ENCODE peak calls at places on chromosomes 4 and X, in nine cellular contexts. One of them, this sample, is unnamed.

GRCh38 chr4:124432500-124432899 is 280.0 kb downstream of the ANKRD50 start:
- DNase-seq in A673: peak
- DNase-seq in A549: peak
- DNase-seq in transverse colon: no peak
- DNase-seq in substantia nigra: no peak
- DNase-seq in hepatocyte: no peak
- DNase-seq in upper lobe of left lung: no peak
- DNase-seq in heart left ventricle: no peak
- DNase-seq in CD8-positive, alpha-beta T cell: no peak
- DNase-seq in this sample: no peak

GRCh38 chrX:47628980-47629379 is 750 bp downstream of the CFP start:
- DNase-seq in upper lobe of left lung: no peak
- DNase-seq in heart left ventricle: no peak
- DNase-seq in A673: no peak
- DNase-seq in hepatocyte: no peak
- DNase-seq in substantia nigra: no peak
- DNase-seq in A549: no peak
- DNase-seq in CD8-positive, alpha-beta T cell: no peak
- DNase-seq in transverse colon: no peak
- DNase-seq in this sample: no peak

GRCh38 chrX:17376381-17377046 is 1.5 kb downstream of the NHS start:
- DNase-seq in CD8-positive, alpha-beta T cell: no peak
- DNase-seq in heart left ventricle: no peak
- DNase-seq in hepatocyte: peak
- DNase-seq in A549: peak
- DNase-seq in transverse colon: peak
- DNase-seq in upper lobe of left lung: no peak
- DNase-seq in A673: no peak
- DNase-seq in substantia nigra: no peak
- DNase-seq in this sample: no peak

GRCh38 chr4:187770345-187770744 is 225.2 kb upstream of the ZFP42 start:
- DNase-seq in hepatocyte: no peak
- DNase-seq in A549: peak
- DNase-seq in heart left ventricle: no peak
- DNase-seq in substantia nigra: no peak
- DNase-seq in A673: peak
- DNase-seq in transverse colon: no peak
- DNase-seq in CD8-positive, alpha-beta T cell: no peak
- DNase-seq in upper lobe of left lung: no peak
- DNase-seq in this sample: no peak

GRCh38 chr4:87011340-87012034 is 76.7 kb downstream of the AFF1 start:
- DNase-seq in upper lobe of left lung: peak
- DNase-seq in substantia nigra: no peak
- DNase-seq in heart left ventricle: no peak
- DNase-seq in A673: peak
- DNase-seq in hepatocyte: peak
- DNase-seq in transverse colon: no peak
- DNase-seq in A549: peak
- DNase-seq in CD8-positive, alpha-beta T cell: no peak
- DNase-seq in this sample: no peak

GRCh38 chr4:148843625-148844024 is 401.4 kb upstream of the NR3C2 start:
- DNase-seq in transverse colon: no peak
- DNase-seq in hepatocyte: no peak
- DNase-seq in A673: no peak
- DNase-seq in heart left ventricle: no peak
- DNase-seq in A549: no peak
- DNase-seq in CD8-positive, alpha-beta T cell: no peak
- DNase-seq in upper lobe of left lung: no peak
- DNase-seq in substantia nigra: no peak
- DNase-seq in this sample: no peak

GRCh38 chrX:129678881-129679195 is 24.1 kb upstream of the APLN start:
- DNase-seq in hepatocyte: no peak
- DNase-seq in substantia nigra: no peak
- DNase-seq in transverse colon: no peak
- DNase-seq in A673: no peak
- DNase-seq in upper lobe of left lung: no peak
- DNase-seq in heart left ventricle: no peak
- DNase-seq in CD8-positive, alpha-beta T cell: no peak
- DNase-seq in A549: no peak
- DNase-seq in this sample: no peak

GRCh38 chrX:149950681-149951080 is 12.4 kb upstream of the EOLA2 start:
- DNase-seq in upper lobe of left lung: no peak
- DNase-seq in transverse colon: no peak
- DNase-seq in A673: peak
- DNase-seq in hepatocyte: peak
- DNase-seq in CD8-positive, alpha-beta T cell: no peak
- DNase-seq in A549: peak
- DNase-seq in substantia nigra: no peak
- DNase-seq in heart left ventricle: no peak
- DNase-seq in this sample: no peak

GRCh38 chr4:65399131-65399530 is 271.2 kb downstream of the EPHA5 start:
- DNase-seq in CD8-positive, alpha-beta T cell: no peak
- DNase-seq in A549: no peak
- DNase-seq in hepatocyte: no peak
- DNase-seq in heart left ventricle: no peak
- DNase-seq in A673: peak
- DNase-seq in transverse colon: no peak
- DNase-seq in substantia nigra: no peak
- DNase-seq in upper lobe of left lung: no peak
- DNase-seq in this sample: no peak

DNA sequence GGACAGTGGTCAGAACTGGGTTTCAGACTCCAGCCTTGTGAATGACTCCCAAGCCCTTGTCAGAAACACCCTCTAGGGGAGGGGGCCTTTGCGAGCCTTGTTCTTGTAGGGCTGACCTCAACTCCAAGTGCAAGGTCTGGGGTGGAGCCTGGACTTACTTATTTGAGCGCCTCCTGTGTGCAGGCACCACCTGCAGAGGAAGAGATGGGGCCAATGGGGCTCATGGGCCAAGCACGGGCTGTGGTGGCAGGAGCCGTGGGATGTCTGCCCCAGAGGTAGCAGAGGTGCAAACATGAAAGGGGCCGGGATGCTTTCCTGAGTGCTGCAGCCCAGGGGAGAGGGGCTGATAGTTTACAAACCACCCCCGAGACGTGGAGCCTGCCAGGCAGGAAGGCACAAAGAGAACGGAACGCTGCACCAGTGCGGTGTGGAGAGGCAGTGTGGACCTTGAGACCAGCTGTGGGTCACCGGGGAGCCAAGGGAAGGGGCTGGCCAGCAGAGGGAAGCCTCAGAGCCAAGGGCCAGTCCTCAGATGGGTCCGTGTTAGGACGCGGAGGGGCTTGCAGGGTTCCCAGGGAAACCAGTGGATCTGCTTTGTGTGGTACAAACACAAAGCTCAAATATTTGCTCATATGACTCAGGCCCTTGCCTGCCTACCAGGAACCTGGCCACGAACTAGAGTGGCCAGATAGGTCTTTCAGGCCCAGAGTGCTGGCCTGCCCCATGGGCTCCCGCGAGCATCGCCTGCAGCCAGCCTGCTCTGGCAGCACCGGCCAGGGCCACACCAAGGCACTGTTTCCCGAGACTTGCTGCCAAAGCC is 8.7 kb upstream of the TADA2B start:
- DNase-seq in A549: peak
- DNase-seq in substantia nigra: no peak
- DNase-seq in transverse colon: no peak
- DNase-seq in CD8-positive, alpha-beta T cell: no peak
- DNase-seq in heart left ventricle: no peak
- DNase-seq in A673: no peak
- DNase-seq in upper lobe of left lung: peak
- DNase-seq in hepatocyte: peak
- DNase-seq in this sample: no peak
- H3K27ac ChIP-seq in A549: peak
- H3K27ac ChIP-seq in substantia nigra: no peak
- H3K27ac ChIP-seq in transverse colon: no peak
- H3K27ac ChIP-seq in CD8-positive, alpha-beta T cell: no peak
- H3K27ac ChIP-seq in heart left ventricle: no peak
- H3K27ac ChIP-seq in A673: no peak
- H3K27ac ChIP-seq in upper lobe of left lung: no peak
- H3K27ac ChIP-seq in hepatocyte: peak
- H3K27ac ChIP-seq in this sample: peak

GRCh38 chr4:73707918-73708577 is 32.3 kb upstream of the CXCL8 start:
- DNase-seq in A549: peak
- DNase-seq in hepatocyte: peak
- DNase-seq in transverse colon: peak
- DNase-seq in heart left ventricle: peak
- DNase-seq in A673: peak
- DNase-seq in CD8-positive, alpha-beta T cell: no peak
- DNase-seq in substantia nigra: no peak
- DNase-seq in upper lobe of left lung: peak
- DNase-seq in this sample: no peak
- H3K27ac ChIP-seq in A549: peak
- H3K27ac ChIP-seq in hepatocyte: no peak
- H3K27ac ChIP-seq in transverse colon: peak
- H3K27ac ChIP-seq in heart left ventricle: no peak
- H3K27ac ChIP-seq in A673: no peak
- H3K27ac ChIP-seq in CD8-positive, alpha-beta T cell: no peak
- H3K27ac ChIP-seq in substantia nigra: no peak
- H3K27ac ChIP-seq in upper lobe of left lung: peak
- H3K27ac ChIP-seq in this sample: no peak

GRCh38 chr4:159273126-159273438 is 170.2 kb downstream of the RAPGEF2 start:
- DNase-seq in A549: no peak
- DNase-seq in upper lobe of left lung: no peak
- DNase-seq in A673: peak
- DNase-seq in heart left ventricle: no peak
- DNase-seq in substantia nigra: no peak
- DNase-seq in hepatocyte: no peak
- DNase-seq in transverse colon: no peak
- DNase-seq in CD8-positive, alpha-beta T cell: no peak
- DNase-seq in this sample: no peak
- H3K27ac ChIP-seq in A549: no peak
- H3K27ac ChIP-seq in upper lobe of left lung: no peak
- H3K27ac ChIP-seq in A673: no peak
- H3K27ac ChIP-seq in heart left ventricle: peak
- H3K27ac ChIP-seq in substantia nigra: peak
- H3K27ac ChIP-seq in hepatocyte: peak
- H3K27ac ChIP-seq in transverse colon: no peak
- H3K27ac ChIP-seq in CD8-positive, alpha-beta T cell: no peak
- H3K27ac ChIP-seq in this sample: no peak

GRCh38 chrX:10110984-10111363 is 45.8 kb upstream of the CLCN4 start:
- DNase-seq in A549: no peak
- DNase-seq in upper lobe of left lung: no peak
- DNase-seq in heart left ventricle: no peak
- DNase-seq in transverse colon: no peak
- DNase-seq in substantia nigra: no peak
- DNase-seq in CD8-positive, alpha-beta T cell: peak
- DNase-seq in A673: no peak
- DNase-seq in hepatocyte: no peak
- DNase-seq in this sample: no peak

GRCh38 chrX:10109695-10110094 is 47.1 kb upstream of the CLCN4 start:
- DNase-seq in hepatocyte: no peak
- DNase-seq in A549: no peak
- DNase-seq in CD8-positive, alpha-beta T cell: no peak
- DNase-seq in heart left ventricle: peak
- DNase-seq in transverse colon: peak
- DNase-seq in A673: no peak
- DNase-seq in substantia nigra: no peak
- DNase-seq in upper lobe of left lung: no peak
- DNase-seq in this sample: no peak

GRCh38 chrX:10110316-10110932 is 46.4 kb upstream of the CLCN4 start:
- DNase-seq in A673: no peak
- DNase-seq in substantia nigra: no peak
- DNase-seq in hepatocyte: no peak
- DNase-seq in upper lobe of left lung: no peak
- DNase-seq in CD8-positive, alpha-beta T cell: no peak
- DNase-seq in transverse colon: no peak
- DNase-seq in A549: no peak
- DNase-seq in heart left ventricle: no peak
- DNase-seq in this sample: no peak

GRCh38 chrX:10112510-10112909 is 44.3 kb upstream of the CLCN4 start:
- DNase-seq in substantia nigra: no peak
- DNase-seq in heart left ventricle: no peak
- DNase-seq in A673: no peak
- DNase-seq in A549: no peak
- DNase-seq in transverse colon: no peak
- DNase-seq in upper lobe of left lung: no peak
- DNase-seq in hepatocyte: no peak
- DNase-seq in CD8-positive, alpha-beta T cell: no peak
- DNase-seq in this sample: no peak

DNA sequence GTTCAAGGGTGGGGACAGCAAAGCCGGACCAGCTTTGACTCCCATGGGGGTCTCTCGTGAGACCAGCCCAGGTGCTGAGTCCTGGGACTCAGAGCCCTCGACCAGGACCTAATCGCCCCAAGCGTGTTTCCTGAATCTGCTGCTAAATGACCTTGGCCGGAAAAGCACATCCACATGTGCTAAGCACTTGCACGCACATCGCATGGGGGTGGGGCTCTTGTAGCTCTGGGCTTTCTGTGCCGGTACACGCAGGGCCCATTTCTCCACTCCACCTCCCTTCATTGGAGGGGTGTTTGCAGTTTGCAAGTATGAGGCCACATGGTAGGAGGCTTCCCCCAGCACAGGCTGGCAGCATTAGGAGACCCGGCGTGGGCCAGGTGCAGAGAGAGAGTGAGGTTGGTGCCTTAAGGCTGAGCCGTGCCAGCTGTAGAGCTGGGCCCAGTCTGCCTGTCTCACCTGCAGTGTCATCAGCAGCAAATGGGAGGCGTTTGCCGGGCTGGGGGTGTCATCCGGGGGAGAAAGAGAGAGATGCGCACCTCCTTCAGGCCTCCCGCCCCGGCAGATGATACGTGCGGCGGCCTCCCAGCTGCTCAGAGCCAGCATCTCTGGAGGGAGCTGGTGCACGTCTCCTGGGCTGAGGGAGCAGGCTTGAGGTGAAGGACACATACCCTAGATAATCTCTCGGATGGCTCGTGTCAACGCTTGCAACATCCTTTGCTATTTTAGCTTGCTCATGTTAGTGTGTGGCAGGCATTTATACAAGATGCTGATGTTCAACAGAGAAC is 45.2 kb upstream of the CLCN4 start:
- DNase-seq in CD8-positive, alpha-beta T cell: peak
- DNase-seq in substantia nigra: no peak
- DNase-seq in upper lobe of left lung: no peak
- DNase-seq in A673: no peak
- DNase-seq in hepatocyte: no peak
- DNase-seq in A549: no peak
- DNase-seq in transverse colon: peak
- DNase-seq in heart left ventricle: peak
- DNase-seq in this sample: no peak
- H3K27ac ChIP-seq in CD8-positive, alpha-beta T cell: peak
- H3K27ac ChIP-seq in substantia nigra: peak
- H3K27ac ChIP-seq in upper lobe of left lung: peak
- H3K27ac ChIP-seq in A673: no peak
- H3K27ac ChIP-seq in hepatocyte: no peak
- H3K27ac ChIP-seq in A549: no peak
- H3K27ac ChIP-seq in transverse colon: peak
- H3K27ac ChIP-seq in heart left ventricle: peak
- H3K27ac ChIP-seq in this sample: no peak

DNA sequence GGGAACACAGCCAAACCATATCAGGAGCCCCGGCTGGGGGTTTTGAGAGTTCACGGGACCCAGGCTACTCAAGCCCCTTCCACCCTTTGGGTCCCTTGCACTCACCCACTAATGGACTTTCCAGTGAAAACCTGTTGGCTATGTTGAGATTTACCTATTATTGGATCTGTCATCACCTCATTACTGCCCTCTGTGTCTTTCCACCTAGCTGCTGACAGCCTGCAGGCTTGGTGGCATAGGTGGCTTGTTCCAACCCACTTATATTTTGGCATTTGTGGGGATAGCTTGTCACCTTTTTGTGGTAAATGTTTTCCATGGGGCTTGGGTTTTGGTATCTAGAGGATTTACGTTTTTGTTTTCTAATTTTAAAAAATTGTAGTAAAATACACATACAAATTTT is 23.9 kb downstream of the IGFBP7 start:
- DNase-seq in A549: no peak
- DNase-seq in transverse colon: no peak
- DNase-seq in heart left ventricle: no peak
- DNase-seq in upper lobe of left lung: no peak
- DNase-seq in CD8-positive, alpha-beta T cell: no peak
- DNase-seq in substantia nigra: no peak
- DNase-seq in hepatocyte: no peak
- DNase-seq in A673: no peak
- DNase-seq in this sample: no peak
- H3K27ac ChIP-seq in A549: no peak
- H3K27ac ChIP-seq in transverse colon: no peak
- H3K27ac ChIP-seq in heart left ventricle: peak
- H3K27ac ChIP-seq in upper lobe of left lung: no peak
- H3K27ac ChIP-seq in CD8-positive, alpha-beta T cell: no peak
- H3K27ac ChIP-seq in substantia nigra: no peak
- H3K27ac ChIP-seq in hepatocyte: no peak
- H3K27ac ChIP-seq in A673: no peak
- H3K27ac ChIP-seq in this sample: no peak

This sample was measured in breast epithelium.